ENCODE peak calls at places on chromosomes 16 and 17, in seven cellular contexts. B is neural progenitor cell, I is IMR-90, L is PC-3, M is thoracic aorta, D is mucosa of descending colon, C is ovary. R is an unnamed sample.

GRCh38 chr17:70070297-70071027 is 4.6 kb upstream of the KCNJ16 start:
- DNase-seq in L (peak; percentile 23), C (no peak), B (no peak), M (no peak), D (no peak), I (peak; percentile 62), R (peak; percentile 52)

GRCh38 chr17:42414782-42415409 is 8.2 kb downstream of the CAVIN1 start:
- DNase-seq in C (no peak), D (peak; percentile 26), B (no peak), I (no peak), L (no peak), M (no peak), R (no peak)

GRCh38 chr16:87524407-87524806 is 31.6 kb upstream of the ZCCHC14 start:
- DNase-seq in C (no peak), M (no peak), B (no peak), I (no peak), L (no peak), D (no peak), R (no peak)

GRCh38 chr17:77617516-77617915 is 341.0 kb upstream of the TNRC6C start:
- DNase-seq in L (no peak), B (no peak), M (no peak), I (no peak), D (no peak), C (no peak), R (no peak)

GRCh38 chr17:31581022-31581483 is 189.6 kb downstream of the RAB11FIP4 start:
- DNase-seq in C (peak; percentile 71), D (peak; percentile 68), L (peak; percentile 85), I (peak; percentile 68), M (peak; percentile 64), B (no peak), R (peak; percentile 94)

GRCh38 chr16:73196670-73197069 is 148.7 kb upstream of the ZFHX3 start:
- DNase-seq in L (peak; percentile 68), D (peak; percentile 54), B (peak; percentile 85), M (peak; percentile 45), C (no peak), I (peak; percentile 53), R (peak; percentile 62)

GRCh38 chr16:56298948-56299602 is 107.8 kb downstream of the GNAO1 start:
- DNase-seq in L (no peak), D (no peak), I (no peak), C (no peak), B (peak; percentile 60), M (no peak), R (no peak)

GRCh38 chr17:27481327-27481726 is 25.1 kb downstream of the KSR1 start:
- DNase-seq in D (no peak), C (no peak), M (no peak), L (no peak), B (no peak), I (no peak), R (no peak)

GRCh38 chr17:8459109-8459508 is 23.4 kb downstream of the NDEL1 start:
- DNase-seq in I (no peak), B (no peak), C (no peak), L (no peak), D (no peak), M (no peak), R (no peak)

GRCh38 chr16:15598648-15599190 is 44.2 kb downstream of the MARF1 start:
- DNase-seq in B (no peak), L (no peak), D (no peak), C (no peak), I (no peak), M (no peak), R (no peak)

GRCh38 chr16:353404-354285 is 1.1 kb upstream of the AXIN1 start:
- DNase-seq in C (peak; percentile 42), L (no peak), I (no peak), B (no peak), D (peak; percentile 66), M (no peak), R (no peak)

GRCh38 chr17:78742901-78743300 is 39.2 kb downstream of the CYTH1 start:
- DNase-seq in C (no peak), L (no peak), M (no peak), I (no peak), D (no peak), B (no peak), R (no peak)

GRCh38 chr17:14699569-14700190 is 398.8 kb downstream of the HS3ST3B1 start:
- DNase-seq in L (peak; percentile 7), C (no peak), M (no peak), B (peak; percentile 69), D (no peak), I (no peak), R (no peak)

GRCh38 chr17:38544839-38545209 is 60.9 kb downstream of the SRCIN1 start:
- DNase-seq in L (no peak), I (no peak), C (no peak), B (no peak), M (no peak), D (no peak), R (no peak)

GRCh38 chr16:81770008-81770407 is 9.1 kb upstream of the PLCG2 start:
- DNase-seq in L (no peak), I (no peak), M (no peak), D (no peak), B (no peak), C (no peak), R (no peak)

DNA sequence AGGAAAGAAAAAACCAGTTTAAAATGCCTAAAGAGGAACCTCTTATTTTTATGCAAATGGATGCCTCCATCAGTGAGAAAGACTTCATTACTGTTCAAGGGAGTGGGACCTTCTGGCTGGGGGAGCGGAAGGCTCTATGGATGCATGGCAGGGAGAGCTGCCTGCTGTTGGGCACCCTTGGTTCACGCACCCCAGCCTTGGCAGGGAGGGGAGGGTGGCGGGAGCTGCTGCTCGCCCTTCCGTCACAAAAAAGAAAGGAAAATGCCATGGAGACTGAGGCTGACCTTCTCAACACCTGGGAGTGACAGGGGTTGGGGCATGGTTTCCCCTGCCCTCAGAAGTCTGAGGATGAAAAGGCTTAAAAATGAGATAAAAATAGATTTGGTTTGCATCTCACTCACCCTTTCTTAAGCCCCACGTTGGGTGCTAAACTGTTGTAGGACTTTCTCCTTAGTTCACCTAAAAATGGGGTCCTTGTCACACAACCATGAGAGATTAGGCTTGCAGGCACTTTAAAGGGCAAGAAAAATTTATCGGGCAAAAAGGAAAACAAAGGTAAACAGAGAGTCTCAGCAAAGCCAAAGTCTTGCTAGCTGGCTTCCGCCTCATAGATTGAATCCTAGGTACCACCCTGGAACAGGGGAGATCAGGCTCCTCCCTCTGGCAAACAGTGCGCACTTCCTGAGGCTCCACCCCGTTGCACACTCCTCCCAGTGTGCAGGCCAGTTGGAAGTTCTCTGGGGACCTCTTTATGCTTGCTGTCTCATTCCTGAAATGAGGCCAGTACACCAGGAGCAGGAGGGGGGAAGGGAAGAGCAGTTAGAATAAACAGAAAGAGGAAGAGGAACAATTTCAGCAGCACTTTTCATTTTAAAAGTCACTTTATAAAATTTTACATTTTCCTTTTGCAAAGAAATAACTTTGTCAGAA is 31.6 kb downstream of the PHKB start:
- DNase-seq in D (peak; percentile 36), I (peak; percentile 23), C (no peak), L (no peak), M (peak; percentile 23), B (no peak), R (peak; percentile 38)
- H3K4me3 ChIP-seq in D (no peak overlapping the region), I (no peak overlapping the region), C (no peak overlapping the region), L (no peak overlapping the region), M (peak overlapping the region; percentile 56), B (no peak overlapping the region), R (no peak overlapping the region)

GRCh38 chr17:57868007-57868774 is 18.3 kb upstream of the MRPS23 start:
- DNase-seq in L (peak; percentile 93), D (peak; percentile 65), I (peak; percentile 94), M (peak; percentile 69), C (peak; percentile 86), B (peak; percentile 84), R (peak; percentile 95)
- TF ChIP-seq CTCF in L (peak; percentile 54), D (no peak), I (peak; percentile 48), M (peak; percentile 53), C (peak; percentile 53), B (peak; percentile 57), R (peak; percentile 63)

GRCh38 chr17:35138218-35138617 is 3.9 kb downstream of the NLE1 start:
- DNase-seq in I (no peak), D (no peak), M (no peak), L (no peak), B (no peak), C (no peak), R (no peak)

GRCh38 chr17:35141681-35142466 is at the start of gene NLE1:
- DNase-seq in C (peak; percentile 70), D (peak; percentile 90), I (peak; percentile 74), L (peak; percentile 70), B (peak; percentile 88), M (peak; percentile 24), R (peak; percentile 81)

GRCh38 chr17:35146214-35146833 is 1.3 kb upstream of the UNC45B start:
- DNase-seq in C (no peak), I (no peak), B (no peak), L (no peak), M (no peak), D (no peak), R (no peak)

GRCh38 chr17:35144840-35145239 is 2.7 kb upstream of the NLE1 start:
- DNase-seq in M (no peak), D (no peak), C (no peak), I (no peak), B (no peak), L (no peak), R (no peak)

GRCh38 chr17:35142467-35142796 is 329 bp upstream of the NLE1 start:
- DNase-seq in D (no peak), L (no peak), I (no peak), B (no peak), C (no peak), M (no peak), R (no peak)
- H3K4me3 ChIP-seq in D (peak overlapping the region; percentile 54), L (peak overlapping the region; percentile 100), I (no peak overlapping the region), B (no peak overlapping the region), C (peak overlapping the region; percentile 88), M (peak overlapping the region; percentile 80), R (peak overlapping the region; percentile 96)

DNA sequence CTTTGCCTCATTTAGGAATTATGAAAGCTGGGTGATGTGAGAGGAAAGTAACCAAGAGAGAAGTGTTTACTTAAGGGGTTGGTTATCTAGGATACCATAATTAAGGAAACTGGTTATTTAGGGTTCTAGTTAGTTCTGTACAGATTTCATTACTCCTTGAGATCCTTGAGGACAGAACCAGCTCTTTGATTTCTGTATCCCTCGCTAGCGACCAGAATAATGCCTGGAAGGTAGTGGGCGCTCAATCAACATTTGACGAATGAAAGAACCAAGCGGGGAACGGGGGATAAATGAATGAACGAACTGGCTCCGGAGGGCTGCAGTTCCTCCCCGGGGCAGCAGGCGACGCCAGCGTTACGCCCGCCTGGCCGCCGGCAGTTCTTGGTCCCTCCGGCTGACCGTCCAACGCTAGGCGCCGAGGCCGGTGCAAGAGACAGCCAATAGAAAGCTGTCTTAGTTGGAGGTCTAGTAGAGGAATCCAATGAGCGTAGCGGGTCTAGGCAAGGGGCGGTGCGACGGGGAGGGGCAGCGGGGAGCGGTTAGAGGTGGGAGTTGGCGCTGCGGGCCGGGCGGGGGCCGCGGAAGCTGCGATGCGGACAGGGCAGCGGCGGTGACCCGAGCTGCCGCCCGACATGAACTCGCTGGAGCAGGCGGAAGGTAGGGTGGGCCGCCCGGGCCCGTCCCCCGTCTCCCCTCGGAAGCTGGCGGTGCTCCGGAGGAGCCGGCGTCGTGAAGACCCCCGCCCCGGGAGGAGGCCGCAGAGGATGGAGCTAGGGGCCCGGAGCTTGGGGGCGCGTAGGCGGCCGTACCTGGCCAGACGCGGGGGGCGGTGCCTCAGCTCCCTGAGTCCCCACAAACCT is at the start of gene CNEP1R1:
- DNase-seq in D (peak; percentile 96), I (peak; percentile 95), B (peak; percentile 98), C (peak; percentile 91), L (peak; percentile 93), M (peak; percentile 85), R (peak; percentile 97)
- TF ChIP-seq CTCF in D (peak; percentile 100), I (peak; percentile 99), B (peak; percentile 98), C (peak; percentile 99), L (peak; percentile 91), M (peak; percentile 100), R (peak; percentile 100)